ENCODE peak calls at places on chromosomes 6 and 20, in four cellular contexts. One of them, this sample, is unnamed.

GRCh38 chr6:112305795-112306194 is 41.3 kb upstream of the RFPL4B start:
- DNase-seq in H1: no peak
- DNase-seq in K562: no peak
- DNase-seq in SK-N-SH: no peak
- DNase-seq in this sample: no peak

GRCh38 chr6:71072508-71072907 is 115.6 kb upstream of the B3GAT2 start:
- DNase-seq in H1: no peak
- DNase-seq in K562: no peak
- DNase-seq in SK-N-SH: no peak
- DNase-seq in this sample: no peak

GRCh38 chr6:10412948-10413849 is 1.7 kb downstream of the TFAP2A start:
- DNase-seq in H1: peak
- DNase-seq in K562: no peak
- DNase-seq in SK-N-SH: no peak
- DNase-seq in this sample: peak

GRCh38 chr20:60138263-60139127 is 180.3 kb downstream of the CDH26 start:
- DNase-seq in H1: no peak
- DNase-seq in K562: peak
- DNase-seq in SK-N-SH: no peak
- DNase-seq in this sample: no peak

GRCh38 chr20:39983655-39984054 is 705.4 kb downstream of the MAFB start:
- DNase-seq in H1: no peak
- DNase-seq in K562: no peak
- DNase-seq in SK-N-SH: no peak
- DNase-seq in this sample: no peak

GRCh38 chr20:396252-396618 is 11.9 kb upstream of the RBCK1 start:
- DNase-seq in H1: no peak
- DNase-seq in K562: no peak
- DNase-seq in SK-N-SH: no peak
- DNase-seq in this sample: no peak

GRCh38 chr6:157791461-157791860 is 31.6 kb upstream of the SNX9 start:
- DNase-seq in H1: no peak
- DNase-seq in K562: no peak
- DNase-seq in SK-N-SH: no peak
- DNase-seq in this sample: no peak

GRCh38 chr6:13278184-13278583 is 50.2 kb downstream of the TBC1D7 start:
- DNase-seq in H1: peak
- DNase-seq in K562: no peak
- DNase-seq in SK-N-SH: peak
- DNase-seq in this sample: peak

GRCh38 chr6:98124176-98124575 is 710.2 kb upstream of the POU3F2 start:
- DNase-seq in H1: no peak
- DNase-seq in K562: no peak
- DNase-seq in SK-N-SH: no peak
- DNase-seq in this sample: no peak

GRCh38 chr6:113642714-113643442 is 214.3 kb upstream of the MARCKS start:
- DNase-seq in H1: no peak
- DNase-seq in K562: peak
- DNase-seq in SK-N-SH: peak
- DNase-seq in this sample: peak

GRCh38 chr20:35991142-35991771 is 22.9 kb downstream of the CNBD2 start:
- DNase-seq in H1: no peak
- DNase-seq in K562: peak
- DNase-seq in SK-N-SH: peak
- DNase-seq in this sample: peak

GRCh38 chr6:66522864-66523263 is 815.8 kb upstream of the EYS start:
- DNase-seq in H1: no peak
- DNase-seq in K562: no peak
- DNase-seq in SK-N-SH: no peak
- DNase-seq in this sample: no peak
- TF ChIP-seq TEAD4 in H1: no peak
- TF ChIP-seq TEAD4 in K562: no peak
- TF ChIP-seq TEAD4 in SK-N-SH: no peak
- TF ChIP-seq TEAD4 in this sample: no peak

GRCh38 chr20:6053776-6054688 is at the start of gene LRRN4:
- DNase-seq in H1: peak
- DNase-seq in K562: no peak
- DNase-seq in SK-N-SH: no peak
- DNase-seq in this sample: peak
- TF ChIP-seq TEAD4 in H1: no peak
- TF ChIP-seq TEAD4 in K562: no peak
- TF ChIP-seq TEAD4 in SK-N-SH: no peak
- TF ChIP-seq TEAD4 in this sample: no peak

GRCh38 chr20:4244700-4245485 is 229.5 kb upstream of the RNF24 start:
- DNase-seq in H1: no peak
- DNase-seq in K562: no peak
- DNase-seq in SK-N-SH: no peak
- DNase-seq in this sample: no peak
- TF ChIP-seq TEAD4 in H1: no peak
- TF ChIP-seq TEAD4 in K562: no peak
- TF ChIP-seq TEAD4 in SK-N-SH: no peak
- TF ChIP-seq TEAD4 in this sample: no peak

GRCh38 chr6:21180800-21181337 is 412.7 kb upstream of the SOX4 start:
- DNase-seq in H1: no peak
- DNase-seq in K562: no peak
- DNase-seq in SK-N-SH: no peak
- DNase-seq in this sample: no peak
- TF ChIP-seq TEAD4 in H1: no peak
- TF ChIP-seq TEAD4 in K562: no peak
- TF ChIP-seq TEAD4 in SK-N-SH: no peak
- TF ChIP-seq TEAD4 in this sample: no peak

GRCh38 chr20:38168791-38169589 is 3.9 kb upstream of the TGM2 start:
- DNase-seq in H1: no peak
- DNase-seq in K562: no peak
- DNase-seq in SK-N-SH: no peak
- DNase-seq in this sample: no peak
- TF ChIP-seq TEAD4 in H1: no peak
- TF ChIP-seq TEAD4 in K562: no peak
- TF ChIP-seq TEAD4 in SK-N-SH: no peak
- TF ChIP-seq TEAD4 in this sample: no peak

GRCh38 chr20:19322061-19322985 is 109.9 kb downstream of the SLC24A3 start:
- DNase-seq in H1: no peak
- DNase-seq in K562: no peak
- DNase-seq in SK-N-SH: no peak
- DNase-seq in this sample: no peak
- TF ChIP-seq TEAD4 in H1: no peak
- TF ChIP-seq TEAD4 in K562: no peak
- TF ChIP-seq TEAD4 in SK-N-SH: no peak
- TF ChIP-seq TEAD4 in this sample: no peak

DNA sequence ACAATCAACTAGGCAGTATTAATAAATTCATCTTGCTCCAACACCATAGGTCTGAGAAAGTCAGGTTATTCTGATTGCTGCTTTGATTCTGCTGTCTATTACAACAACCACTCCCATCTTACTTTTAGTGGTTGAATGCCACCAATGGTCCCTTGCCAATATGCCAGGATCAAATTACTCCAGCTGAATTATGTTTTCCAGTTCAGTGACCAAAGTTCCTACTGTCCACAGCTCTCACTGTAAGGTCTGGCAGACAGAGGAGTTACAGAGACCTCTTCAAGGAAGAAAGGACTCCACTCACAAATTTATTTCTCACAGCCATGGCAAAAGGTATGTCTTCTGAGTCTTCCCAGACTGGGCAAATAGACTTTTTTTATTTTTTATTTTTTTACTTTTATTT is 557.0 kb downstream of the HAO1 start:
- DNase-seq in H1: no peak
- DNase-seq in K562: no peak
- DNase-seq in SK-N-SH: no peak
- DNase-seq in this sample: no peak
- TF ChIP-seq TEAD4 in H1: no peak
- TF ChIP-seq TEAD4 in K562: no peak
- TF ChIP-seq TEAD4 in SK-N-SH: no peak
- TF ChIP-seq TEAD4 in this sample: no peak

GRCh38 chr6:33755070-33755869 is 8.6 kb upstream of the IP6K3 start:
- DNase-seq in H1: no peak
- DNase-seq in K562: peak
- DNase-seq in SK-N-SH: no peak
- DNase-seq in this sample: no peak
- TF ChIP-seq TEAD4 in H1: no peak
- TF ChIP-seq TEAD4 in K562: no peak
- TF ChIP-seq TEAD4 in SK-N-SH: no peak
- TF ChIP-seq TEAD4 in this sample: no peak